ENCODE peak calls at places on chromosomes 5 and 9, in five cellular contexts. W is lower leg skin, V is A549, A is suprapubic skin, I is heart left ventricle. F is an unnamed sample.

GRCh38 chr5:177982072-177982727 is 13.8 kb downstream of the PROP1 start:
- DNase-seq in W (peak; percentile 81), V (peak; percentile 51), A (no peak), I (no peak), F (peak; percentile 39)

GRCh38 chr9:33686942-33687341 is 108.4 kb upstream of the PRSS3 start:
- DNase-seq in W (no peak), V (no peak), A (no peak), I (no peak), F (no peak)

GRCh38 chr5:62502456-62503101 is 76.0 kb upstream of the LRRC70 start:
- DNase-seq in W (no peak), V (no peak), A (no peak), I (no peak), F (no peak)

GRCh38 chr9:36063804-36064447 is 27.2 kb downstream of the RECK start:
- DNase-seq in W (no peak), V (no peak), A (no peak), I (no peak), F (no peak)

GRCh38 chr9:137836831-137837241 is 40.7 kb upstream of the CACNA1B start:
- DNase-seq in W (no peak), V (no peak), A (no peak), I (no peak), F (no peak)

GRCh38 chr9:77176106-77176505 is 1.2 kb upstream of the VPS13A start:
- DNase-seq in W (no peak), V (no peak), A (no peak), I (no peak), F (no peak)

GRCh38 chr5:53276825-53277224 is 167.3 kb upstream of the MOCS2 start:
- DNase-seq in W (no peak), V (no peak), A (no peak), I (no peak), F (no peak)

GRCh38 chr9:14806941-14807340 is 84.4 kb upstream of the CER1 start:
- DNase-seq in W (no peak), V (no peak), A (no peak), I (no peak), F (no peak)

GRCh38 chr9:8486095-8486494 is 686.5 kb upstream of the DMAC1 start:
- DNase-seq in W (no peak), V (peak; percentile 13), A (no peak), I (peak; percentile 60), F (peak; percentile 11)

GRCh38 chr9:34375901-34376595 is 650 bp downstream of the MYORG start:
- DNase-seq in W (peak; percentile 85), V (peak; percentile 57), A (no peak), I (peak; percentile 66), F (no peak)

GRCh38 chr5:96934291-96934694 is 1.6 kb upstream of the LNPEP start:
- DNase-seq in W (no peak), V (peak; percentile 49), A (no peak), I (no peak), F (no peak)

GRCh38 chr5:95780597-95780996 is 41.9 kb downstream of the GLRX start:
- DNase-seq in W (no peak), V (no peak), A (no peak), I (no peak), F (no peak)

GRCh38 chr9:18457498-18457897 is 16.5 kb upstream of the ADAMTSL1 start:
- DNase-seq in W (no peak), V (no peak), A (no peak), I (no peak), F (no peak)

GRCh38 chr9:2086971-2087370 is 71.8 kb downstream of the SMARCA2 start:
- DNase-seq in W (no peak), V (no peak), A (no peak), I (no peak), F (no peak)

GRCh38 chr9:116345817-116346216 is 192.2 kb downstream of the PAPPA start:
- DNase-seq in W (no peak), V (no peak), A (no peak), I (no peak), F (no peak)

GRCh38 chr5:142319560-142320426 is 5.0 kb downstream of the SPRY4 start:
- DNase-seq in W (no peak), V (no peak), A (no peak), I (no peak), F (no peak)

GRCh38 chr5:132763369-132764036 is 13.5 kb downstream of the SEPTIN8 start:
- DNase-seq in W (peak; percentile 74), V (no peak), A (no peak), I (no peak), F (no peak)

GRCh38 chr5:129018836-129019235 is 53.5 kb downstream of the SLC27A6 start:
- DNase-seq in W (no peak), V (no peak), A (no peak), I (no peak), F (no peak)

GRCh38 chr5:142743677-142744441 is 26.3 kb upstream of the ARHGAP26 start:
- DNase-seq in W (no peak), V (no peak), A (no peak), I (no peak), F (no peak)

GRCh38 chr9:89361031-89361430 is 42.7 kb downstream of the SECISBP2 start:
- DNase-seq in W (peak; percentile 61), V (no peak), A (no peak), I (no peak), F (no peak)
- TF ChIP-seq POLR2A in W (no peak), V (no peak), A (no peak), I (no peak), F (no peak)

DNA sequence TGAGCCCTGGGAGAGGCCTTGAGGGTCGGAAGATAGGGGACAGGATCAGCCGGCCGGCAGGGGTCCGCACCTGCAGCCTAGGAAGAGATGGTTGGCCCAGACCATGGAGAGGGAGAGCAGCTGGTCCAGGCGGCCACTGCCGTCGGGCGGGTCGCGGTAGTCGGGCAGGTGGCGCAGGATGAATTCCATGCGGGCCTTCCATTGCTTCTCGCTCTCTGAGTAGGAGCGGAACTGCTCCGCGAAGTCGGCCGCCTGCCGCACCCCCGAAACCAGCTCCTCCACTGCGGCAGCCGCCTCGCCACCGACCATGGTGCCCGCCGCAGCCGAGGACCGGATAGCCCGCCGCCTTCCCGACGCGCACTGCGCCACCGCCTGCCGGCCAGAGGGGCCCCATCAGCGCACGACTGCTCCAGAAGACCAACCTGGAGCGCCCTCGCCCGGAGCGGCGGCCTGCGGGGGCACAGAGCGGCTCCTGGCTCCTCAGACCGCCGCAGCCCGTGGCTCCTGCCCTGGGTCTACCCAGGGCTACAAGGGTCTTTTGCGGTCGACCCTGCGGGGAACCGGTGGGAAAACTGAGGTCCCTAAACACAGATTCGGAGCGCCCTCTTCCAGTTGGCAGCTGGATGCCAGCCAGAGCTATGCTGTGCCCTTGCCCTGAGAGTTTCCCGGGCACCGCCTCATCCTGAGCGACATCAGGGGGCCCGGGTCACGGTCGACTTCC is at the start of gene CDKN2AIPNL:
- DNase-seq in W (peak; percentile 97), V (peak; percentile 88), A (peak; percentile 90), I (peak; percentile 95), F (peak; percentile 84)
- TF ChIP-seq POLR2A in W (no peak), V (peak; percentile 83), A (peak; percentile 33), I (peak; percentile 72), F (peak; percentile 87)

GRCh38 chr5:54909911-54910870 is 75.2 kb downstream of the ESM1 start:
- DNase-seq in W (no peak), V (no peak), A (no peak), I (no peak), F (no peak)
- TF ChIP-seq POLR2A in W (no peak), V (no peak), A (no peak), I (no peak), F (no peak)

GRCh38 chr9:136721339-136722092 is 9.1 kb downstream of the DIPK1B start:
- DNase-seq in W (no peak), V (peak; percentile 52), A (no peak), I (peak; percentile 24), F (peak; percentile 94)
- TF ChIP-seq POLR2A in W (no peak), V (no peak), A (no peak), I (no peak), F (no peak)

DNA sequence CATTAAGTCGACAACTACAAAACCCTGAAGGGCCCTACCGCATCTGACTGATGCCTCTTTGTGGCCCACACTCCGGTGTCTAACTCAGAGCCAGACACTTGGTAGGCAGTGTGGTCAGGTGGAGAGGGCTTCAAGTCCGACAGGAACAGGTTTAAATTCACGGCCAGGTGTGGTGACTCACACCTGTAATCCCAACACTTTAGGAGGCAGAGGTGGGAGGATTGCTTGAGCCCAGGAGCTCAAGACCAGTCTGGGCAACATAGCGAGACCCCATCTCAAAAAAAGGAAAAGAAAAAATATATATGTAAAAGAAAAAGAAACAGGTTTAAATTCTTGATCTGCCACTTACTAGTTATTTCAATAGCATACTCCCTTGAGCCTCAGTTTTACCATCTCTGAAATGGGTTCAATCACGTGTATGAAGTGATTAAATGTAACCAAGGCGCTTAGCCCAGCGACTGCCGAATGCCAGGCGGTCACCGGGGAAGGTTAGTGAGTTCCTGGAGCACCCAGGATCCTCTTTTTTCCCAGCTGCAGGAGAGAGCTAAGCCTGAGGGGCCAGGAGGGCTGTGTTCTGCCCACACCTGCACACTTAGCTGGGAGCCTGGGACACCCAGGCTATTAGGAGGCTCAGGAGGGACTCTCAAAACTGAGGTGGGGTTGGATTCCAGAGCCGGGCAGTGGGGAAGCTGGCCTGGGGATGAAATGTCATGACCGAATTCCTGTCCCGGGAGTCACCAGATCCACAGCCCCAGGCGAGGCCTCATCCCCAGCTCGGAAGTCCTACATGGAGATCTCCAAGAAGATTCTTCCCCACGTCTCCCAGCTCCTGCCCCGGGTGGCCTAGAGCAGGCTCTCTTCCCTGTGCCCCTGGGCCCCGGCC is 858 bp downstream of the CLTB start:
- DNase-seq in W (peak; percentile 92), V (peak; percentile 53), A (peak; percentile 80), I (peak; percentile 57), F (peak; percentile 80)
- TF ChIP-seq POLR2A in W (no peak), V (no peak), A (no peak), I (no peak), F (no peak)

DNA sequence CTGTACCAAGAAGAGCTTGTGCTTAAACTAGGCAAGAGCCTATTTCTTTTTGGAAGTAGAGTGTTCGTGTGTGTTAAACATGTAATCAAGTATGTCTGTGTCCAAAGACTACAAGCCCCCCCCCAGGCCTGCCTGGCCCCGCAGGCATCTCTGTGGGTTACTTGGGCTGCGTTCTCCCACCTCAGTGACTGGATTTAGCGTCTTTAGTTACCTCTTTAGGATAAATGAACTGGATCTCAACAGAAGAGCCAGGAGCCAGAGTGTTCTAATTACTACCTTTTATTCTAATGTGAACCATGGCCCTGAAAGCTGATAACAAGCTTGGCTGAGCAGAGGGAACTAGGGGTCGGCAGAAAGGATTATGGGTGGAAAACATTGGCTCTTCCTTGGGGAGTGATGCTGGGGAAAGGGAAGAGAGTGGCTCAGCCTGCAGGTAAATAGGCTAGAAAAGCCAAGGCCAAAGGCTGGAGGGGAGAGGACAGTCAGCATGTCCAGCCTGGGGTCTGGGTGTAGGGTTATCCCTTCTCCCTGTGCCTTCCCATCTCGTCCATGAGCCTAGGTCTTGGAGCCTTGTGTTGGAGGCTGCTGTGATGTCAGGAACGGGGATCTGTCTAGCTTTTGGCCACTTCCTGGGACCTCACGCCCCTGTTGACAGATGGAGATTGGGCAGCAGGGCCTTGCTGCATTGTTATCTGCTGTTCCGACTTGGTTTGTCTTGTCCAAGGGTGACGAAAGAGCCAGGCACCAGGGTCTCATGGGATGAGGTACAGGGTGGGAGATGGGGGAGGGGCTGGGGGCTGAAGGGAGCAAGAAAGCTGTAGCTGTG is 11.1 kb downstream of the CD74 start:
- DNase-seq in W (no peak), V (no peak), A (no peak), I (no peak), F (no peak)
- TF ChIP-seq POLR2A in W (no peak), V (no peak), A (no peak), I (no peak), F (no peak)

DNA sequence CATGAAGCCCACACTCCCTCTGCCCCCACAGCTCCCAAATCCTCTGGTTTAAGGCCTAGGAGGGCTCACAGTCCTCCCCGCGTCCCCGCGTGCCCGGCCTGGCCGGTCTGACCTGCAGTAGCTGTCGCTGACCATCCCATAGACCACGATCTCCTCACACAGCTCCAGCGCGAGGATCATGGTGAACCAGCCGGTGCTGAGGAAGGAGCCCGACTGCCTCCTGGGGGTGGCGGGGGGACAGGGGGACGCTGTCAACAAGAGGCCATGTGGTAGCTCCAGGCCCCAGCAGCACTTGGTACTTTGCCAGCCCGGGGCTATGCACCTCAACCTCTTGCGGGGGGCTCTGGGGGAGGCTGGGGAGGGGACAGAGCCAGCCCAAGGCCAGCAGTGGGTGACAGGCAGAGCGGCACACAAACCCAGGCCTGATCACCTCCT is 7.0 kb downstream of the ST6GALNAC4 start:
- DNase-seq in W (no peak), V (no peak), A (no peak), I (no peak), F (no peak)
- TF ChIP-seq POLR2A in W (no peak), V (no peak), A (no peak), I (no peak), F (no peak)

F was measured in H54.